ENCODE peak calls at places on chromosomes 5 and 9, in five cellular contexts. W, J, K, Y and X are unnamed samples. For H3K4me1, the result is how much of the 10 kb centered on the place peaks cover.

GRCh38 chr9:76667521-76667957 is 96.7 kb upstream of the PCA3 start:
- DNase-seq in Y (peak), J (no peak), W (no peak), K (no peak), X (no peak)

GRCh38 chr5:37110128-37110527 is 139.0 kb downstream of the CPLANE1 start:
- DNase-seq in J (no peak), Y (no peak), K (no peak), W (no peak), X (no peak)

GRCh38 chr9:131180454-131180853 is 55.1 kb downstream of the NUP214 start:
- DNase-seq in K (no peak), Y (peak), J (no peak), W (no peak), X (no peak)

GRCh38 chr5:66877843-66878242 is 281.6 kb downstream of the MAST4 start:
- DNase-seq in W (no peak), K (no peak), J (no peak), Y (no peak), X (no peak)

GRCh38 chr5:3593771-3594513 is 1.7 kb upstream of the IRX1 start:
- DNase-seq in J (no peak), W (no peak), K (no peak), Y (no peak), X (no peak)

GRCh38 chr9:99601506-99601905 is 220.2 kb upstream of the NR4A3 start:
- DNase-seq in K (no peak), Y (no peak), W (no peak), J (no peak), X (no peak)

GRCh38 chr5:12269164-12269563 is 364.9 kb upstream of the CTNND2 start:
- DNase-seq in K (no peak), W (no peak), Y (no peak), J (no peak), X (no peak)

GRCh38 chr5:169350759-169351240 is 49.9 kb upstream of the SLIT3 start:
- DNase-seq in K (no peak), J (no peak), Y (no peak), W (no peak), X (no peak)

GRCh38 chr9:107153336-107153735 is 129.7 kb upstream of the RAD23B start:
- DNase-seq in W (no peak), Y (no peak), J (no peak), K (no peak), X (no peak)

GRCh38 chr5:50595199-50595598 is 71.2 kb upstream of the PARP8 start:
- DNase-seq in K (no peak), W (no peak), Y (no peak), J (no peak), X (no peak)

GRCh38 chr5:16673241-16673998 is 56.6 kb upstream of the RETREG1 start:
- DNase-seq in W (peak), K (no peak), J (no peak), Y (no peak), X (peak)

DNA sequence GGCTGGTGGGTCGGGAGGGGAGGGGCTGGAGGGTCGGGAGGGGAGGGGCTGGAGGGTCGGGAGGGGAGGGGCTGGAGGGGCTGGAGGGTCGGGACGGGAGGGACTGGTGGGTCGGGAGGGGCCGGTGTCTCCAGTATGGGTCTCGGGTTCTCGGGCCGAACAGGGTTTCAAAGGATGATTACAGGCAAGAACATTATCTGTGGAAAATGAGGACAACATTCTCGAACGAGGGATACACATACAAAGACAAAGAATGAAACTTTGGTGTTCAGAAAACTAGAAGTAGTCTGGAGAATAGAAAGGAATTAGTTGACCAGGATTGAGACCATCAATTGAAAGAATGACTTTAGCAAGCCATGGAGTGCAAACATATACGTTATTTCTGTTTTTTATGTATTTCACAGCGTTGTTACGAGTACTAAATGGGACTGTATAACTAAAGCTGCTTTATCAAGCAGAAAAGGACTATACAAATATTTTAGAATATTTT is 360 bp upstream of the ZCCHC10 start:
- DNase-seq in J (no peak), W (no peak), Y (no peak), K (no peak), X (no peak)
- TF ChIP-seq POLR2AphosphoS5 in J (no peak), W (no peak), Y (no peak), K (no peak), X (no peak)

GRCh38 chr9:19408693-19409405 is at the start of gene ACER2:
- DNase-seq in W (peak), Y (peak), J (peak), K (peak), X (peak)
- H3K27ac ChIP-seq in W (peak), Y (peak), J (peak), K (peak), X (peak)

GRCh38 chr9:69937358-69937757 is 106.3 kb upstream of the MAMDC2 start:
- DNase-seq in K (no peak), J (no peak), W (no peak), Y (no peak), X (no peak)
- H3K4me1 ChIP-seq in K (under half), J (under half), W (under half), Y (under half), X (under half)

GRCh38 chr9:37422289-37423104 is at the start of gene GRHPR:
- DNase-seq in K (peak), W (peak), Y (peak), J (peak), X (peak)
- TF ChIP-seq POLR2AphosphoS5 in K (peak), W (peak), Y (peak), J (peak), X (peak)

DNA sequence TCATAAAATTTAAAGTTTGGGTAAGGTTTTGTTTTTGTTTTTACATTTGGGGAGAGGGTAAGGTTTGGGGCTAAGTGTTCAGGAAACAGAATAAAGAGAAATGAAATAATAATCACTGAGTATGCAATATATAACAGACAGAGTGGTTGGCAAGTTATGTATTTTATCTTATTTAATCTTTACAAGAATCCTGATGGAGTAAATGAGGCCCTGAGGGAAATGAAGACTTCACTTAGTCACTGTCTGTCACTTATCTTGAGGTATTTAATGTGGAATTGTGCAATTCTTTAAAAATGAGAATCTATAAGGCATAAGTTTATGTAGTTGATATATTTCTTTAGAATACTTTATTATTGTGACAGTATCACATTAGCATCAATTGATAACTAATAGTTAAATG is 48.1 kb downstream of the TEK start:
- DNase-seq in W (no peak), Y (no peak), K (no peak), J (no peak), X (no peak)
- H3K27ac ChIP-seq in W (no peak), Y (no peak), K (no peak), J (no peak), X (no peak)

GRCh38 chr9:134434896-134435506 is 108.7 kb downstream of the RXRA start:
- DNase-seq in Y (no peak), W (peak), J (peak), K (peak), X (peak)

GRCh38 chr9:134433101-134433500 is 106.8 kb downstream of the RXRA start:
- DNase-seq in Y (no peak), W (no peak), K (no peak), J (peak), X (peak)

GRCh38 chr9:134432471-134432870 is 106.2 kb downstream of the RXRA start:
- DNase-seq in W (no peak), J (no peak), K (no peak), Y (no peak), X (peak)

GRCh38 chr9:134435527-134436355 is 109.5 kb downstream of the RXRA start:
- DNase-seq in J (no peak), K (no peak), W (no peak), Y (no peak), X (no peak)

DNA sequence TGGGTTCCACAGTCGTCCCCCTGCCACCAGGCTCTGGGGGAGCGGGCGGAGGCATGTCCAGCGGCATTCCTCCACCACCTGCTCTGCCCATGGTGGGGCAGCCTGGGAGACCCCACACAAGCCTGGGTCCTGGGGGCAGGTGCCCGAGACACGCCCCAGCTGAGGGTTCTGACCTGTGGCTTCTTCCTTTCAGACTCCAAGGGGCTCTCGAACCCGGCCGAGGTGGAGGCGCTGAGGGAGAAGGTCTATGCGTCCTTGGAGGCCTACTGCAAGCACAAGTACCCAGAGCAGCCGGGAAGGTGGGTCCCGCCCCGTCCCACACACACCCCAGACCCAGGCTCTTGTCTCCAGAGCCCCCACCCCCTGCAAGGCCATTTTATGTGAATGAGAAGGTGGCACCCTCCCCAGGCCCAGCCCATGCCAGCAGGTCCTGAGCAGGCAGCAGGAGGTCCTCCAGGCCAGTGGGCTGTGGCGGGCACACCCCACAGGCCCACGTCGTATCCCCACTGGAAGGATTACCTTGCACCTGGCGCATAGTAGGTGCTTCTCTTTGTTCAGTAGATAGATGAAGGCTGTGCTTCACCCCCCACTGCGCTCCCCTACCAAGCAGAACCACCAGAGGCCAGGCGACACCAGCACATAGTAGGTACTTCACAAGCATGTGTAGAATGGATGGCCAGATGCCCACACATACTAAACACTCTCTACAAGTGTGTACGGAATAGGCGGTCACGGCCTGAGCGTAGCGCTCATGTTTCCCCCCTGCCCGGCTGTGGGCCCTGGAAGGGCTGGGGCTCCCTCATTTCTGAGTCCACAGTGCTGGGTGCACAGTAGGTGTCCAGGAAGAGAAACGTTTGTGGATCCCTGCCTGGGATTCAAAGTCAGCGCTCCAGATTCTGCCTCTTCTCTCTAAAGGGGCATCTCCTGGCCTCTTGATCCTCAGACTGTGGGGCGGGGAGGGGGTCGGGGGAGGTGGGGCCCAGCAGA is 107.9 kb downstream of the RXRA start:
- DNase-seq in K (no peak), W (no peak), J (no peak), Y (no peak), X (no peak)
- H3K4me1 ChIP-seq in K (under half), W (under half), J (half or more), Y (under half), X (under half)

GRCh38 chr9:128901822-128902221 is 19.0 kb upstream of the PHYHD1 start:
- DNase-seq in K (peak), W (no peak), J (no peak), Y (no peak), X (no peak)
- TF ChIP-seq POLR2AphosphoS5 in K (no peak), W (no peak), J (no peak), Y (no peak), X (no peak)

GRCh38 chr9:750264-750967 is 91.1 kb upstream of the DMRT1 start:
- DNase-seq in Y (no peak), K (no peak), J (peak), W (peak), X (no peak)
- H3K27ac ChIP-seq in Y (no peak), K (no peak), J (peak), W (peak), X (peak)